ENCODE peak calls at places on chromosomes 16 and 17, in nine cellular contexts. X, H, V, S, W, M, U, C and G are unnamed samples.

GRCh38 chr16:81632392-81633146 is 146.5 kb upstream of the PLCG2 start:
- DNase-seq in X (peak), H (no peak), V (no peak), S (no peak), W (no peak), M (peak), U (peak), C (no peak), G (no peak)

GRCh38 chr16:79265701-79266100 is 334.8 kb downstream of the MAF start:
- DNase-seq in X (no peak), H (no peak), V (no peak), S (no peak), W (no peak), M (no peak), U (no peak), C (no peak), G (no peak)

GRCh38 chr16:7025616-7026190 is 306.9 kb upstream of the RBFOX1 start:
- DNase-seq in X (peak), H (peak), V (peak), S (peak), W (no peak), M (peak), U (no peak), C (peak), G (peak)

GRCh38 chr16:80369559-80369958 is 171.2 kb upstream of the DYNLRB2 start:
- DNase-seq in X (no peak), H (peak), V (no peak), S (peak), W (peak), M (peak), U (peak), C (no peak), G (no peak)

GRCh38 chr17:37546242-37546641 is 56.6 kb downstream of the DUSP14 start:
- DNase-seq in X (no peak), H (no peak), V (no peak), S (no peak), W (no peak), M (no peak), U (peak), C (no peak), G (no peak)

GRCh38 chr17:9568957-9569588 is 6.5 kb downstream of the STX8 start:
- DNase-seq in X (no peak), H (no peak), V (no peak), S (no peak), W (no peak), M (no peak), U (no peak), C (no peak), G (no peak)

GRCh38 chr17:4849011-4849536 is 15.9 kb downstream of the MINK1 start:
- DNase-seq in X (no peak), H (no peak), V (no peak), S (no peak), W (no peak), M (peak), U (no peak), C (no peak), G (no peak)

GRCh38 chr17:57902117-57902799 is 52.4 kb upstream of the MRPS23 start:
- DNase-seq in X (no peak), H (no peak), V (peak), S (no peak), W (no peak), M (no peak), U (no peak), C (no peak), G (no peak)

GRCh38 chr17:33667052-33667509 is 374.0 kb upstream of the ASIC2 start:
- DNase-seq in X (no peak), H (no peak), V (no peak), S (no peak), W (peak), M (peak), U (no peak), C (no peak), G (peak)

GRCh38 chr16:67426950-67427349 is 4.0 kb upstream of the HSD11B2 start:
- DNase-seq in X (no peak), H (no peak), V (no peak), S (no peak), W (no peak), M (no peak), U (peak), C (no peak), G (no peak)

GRCh38 chr16:17334096-17334495 is 136.7 kb downstream of the XYLT1 start:
- DNase-seq in X (no peak), H (no peak), V (no peak), S (no peak), W (no peak), M (no peak), U (peak), C (no peak), G (no peak)

GRCh38 chr16:7362231-7362630 is 29.6 kb downstream of the RBFOX1 start:
- DNase-seq in X (no peak), H (no peak), V (no peak), S (no peak), W (no peak), M (no peak), U (no peak), C (no peak), G (no peak)

GRCh38 chr16:89475144-89475543 is 15.2 kb downstream of the ANKRD11 start:
- DNase-seq in X (no peak), H (no peak), V (no peak), S (no peak), W (no peak), M (no peak), U (no peak), C (no peak), G (no peak)

GRCh38 chr16:11205754-11206459 is 50.1 kb downstream of the SOCS1 start:
- DNase-seq in X (no peak), H (no peak), V (no peak), S (no peak), W (no peak), M (no peak), U (no peak), C (no peak), G (no peak)

GRCh38 chr17:35117984-35118383 is 1.7 kb downstream of the RAD51D start:
- DNase-seq in X (no peak), H (no peak), V (no peak), S (no peak), W (no peak), M (peak), U (peak), C (no peak), G (no peak)

GRCh38 chr17:61836266-61837174 is 26.8 kb downstream of the BRIP1 start:
- DNase-seq in X (no peak), H (no peak), V (no peak), S (no peak), W (no peak), M (no peak), U (no peak), C (no peak), G (no peak)

GRCh38 chr16:61831351-61831933 is 204.8 kb downstream of the CDH8 start:
- DNase-seq in X (no peak), H (no peak), V (no peak), S (no peak), W (no peak), M (no peak), U (no peak), C (no peak), G (no peak)

GRCh38 chr16:27481282-27481934 is 68.3 kb downstream of the GTF3C1 start:
- DNase-seq in X (no peak), H (no peak), V (no peak), S (no peak), W (no peak), M (no peak), U (no peak), C (no peak), G (no peak)

GRCh38 chr16:4936991-4937781 is at the start of gene PPL:
- DNase-seq in X (peak), H (peak), V (peak), S (peak), W (no peak), M (peak), U (no peak), C (peak), G (peak)

GRCh38 chr17:36495076-36495578 is 8.6 kb downstream of the ZNHIT3 start:
- DNase-seq in X (no peak), H (no peak), V (no peak), S (no peak), W (no peak), M (no peak), U (no peak), C (no peak), G (no peak)

GRCh38 chr17:72255481-72255880 is 134.7 kb downstream of the SOX9 start:
- DNase-seq in X (no peak), H (no peak), V (no peak), S (no peak), W (no peak), M (no peak), U (no peak), C (no peak), G (no peak)

GRCh38 chr17:52143536-52143935 is 15.0 kb downstream of the CA10 start:
- DNase-seq in X (no peak), H (no peak), V (no peak), S (no peak), W (no peak), M (no peak), U (no peak), C (no peak), G (no peak)

GRCh38 chr17:2230877-2231276 is 72.7 kb downstream of the SMG6 start:
- DNase-seq in X (no peak), H (no peak), V (no peak), S (no peak), W (no peak), M (no peak), U (peak), C (no peak), G (no peak)

GRCh38 chr16:53091508-53092211 is 36.9 kb downstream of the CHD9 start:
- DNase-seq in X (peak), H (peak), V (peak), S (peak), W (peak), M (no peak), U (peak), C (no peak), G (peak)

GRCh38 chr17:9104370-9105041 is 83.2 kb downstream of the NTN1 start:
- DNase-seq in X (no peak), H (no peak), V (no peak), S (peak), W (no peak), M (no peak), U (no peak), C (no peak), G (no peak)

GRCh38 chr17:19244796-19245195 is 7.6 kb downstream of the EPN2 start:
- DNase-seq in X (no peak), H (no peak), V (no peak), S (no peak), W (no peak), M (no peak), U (no peak), C (no peak), G (no peak)

GRCh38 chr16:54407596-54407995 is 121.0 kb upstream of the IRX3 start:
- DNase-seq in X (no peak), H (no peak), V (no peak), S (no peak), W (peak), M (no peak), U (peak), C (no peak), G (no peak)

GRCh38 chr17:1087381-1088241 is 90.7 kb downstream of the TIMM22 start:
- DNase-seq in X (peak), H (peak), V (peak), S (peak), W (no peak), M (peak), U (no peak), C (peak), G (no peak)

GRCh38 chr16:28923231-28923587 is 1.8 kb downstream of the RABEP2 start:
- DNase-seq in X (no peak), H (no peak), V (no peak), S (no peak), W (no peak), M (no peak), U (no peak), C (no peak), G (no peak)

GRCh38 chr16:28925386-28926228 is 569 bp upstream of the RABEP2 start:
- DNase-seq in X (peak), H (peak), V (peak), S (peak), W (peak), M (peak), U (peak), C (peak), G (peak)

GRCh38 chr16:28923652-28924398 is 1.2 kb downstream of the RABEP2 start:
- DNase-seq in X (no peak), H (no peak), V (no peak), S (peak), W (no peak), M (no peak), U (no peak), C (no peak), G (no peak)

GRCh38 chr16:28924762-28925385 is at the start of gene RABEP2:
- DNase-seq in X (peak), H (peak), V (peak), S (peak), W (peak), M (peak), U (peak), C (peak), G (peak)

GRCh38 chr16:28924399-28924761 is 658 bp downstream of the RABEP2 start:
- DNase-seq in X (no peak), H (no peak), V (no peak), S (no peak), W (no peak), M (no peak), U (no peak), C (no peak), G (no peak)
- TF ChIP-seq CTCF in X (no peak), H (no peak), V (no peak), S (peak), W (no peak), M (no peak), U (no peak), C (no peak), G (no peak)

DNA sequence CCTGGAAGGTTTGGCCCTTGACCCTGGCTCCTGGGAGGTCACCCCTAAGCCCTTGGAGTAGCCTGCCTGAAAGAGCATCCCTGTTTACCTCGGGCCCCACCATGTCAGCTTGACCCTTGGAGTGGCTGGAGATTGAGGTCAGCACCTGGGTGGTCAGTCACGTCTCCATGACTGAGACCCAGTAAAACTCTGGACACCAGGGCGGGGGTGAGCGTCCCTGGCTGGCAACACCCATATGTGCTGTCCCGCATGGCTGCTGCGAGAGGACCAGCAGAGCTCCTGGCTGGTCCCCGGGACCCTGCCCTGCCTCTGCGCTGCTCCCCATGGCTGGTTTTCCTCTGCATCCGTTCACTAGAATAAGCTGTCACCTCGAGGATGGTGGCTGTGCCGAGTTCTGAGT is 91.2 kb downstream of the RBFOX3 start:
- DNase-seq in X (no peak), H (no peak), V (no peak), S (no peak), W (no peak), M (no peak), U (no peak), C (no peak), G (no peak)
- H3K4me3 ChIP-seq in X (no peak), H (no peak), V (no peak), S (no peak), W (no peak), M (no peak), U (no peak), C (no peak), G (no peak)

GRCh38 chr17:13084420-13084819 is 66.6 kb upstream of the ELAC2 start:
- DNase-seq in X (no peak), H (no peak), V (no peak), S (no peak), W (no peak), M (no peak), U (no peak), C (no peak), G (no peak)
- TF ChIP-seq CTCF in X (no peak), H (no peak), V (no peak), S (no peak), W (no peak), M (no peak), U (no peak), C (no peak), G (no peak)

DNA sequence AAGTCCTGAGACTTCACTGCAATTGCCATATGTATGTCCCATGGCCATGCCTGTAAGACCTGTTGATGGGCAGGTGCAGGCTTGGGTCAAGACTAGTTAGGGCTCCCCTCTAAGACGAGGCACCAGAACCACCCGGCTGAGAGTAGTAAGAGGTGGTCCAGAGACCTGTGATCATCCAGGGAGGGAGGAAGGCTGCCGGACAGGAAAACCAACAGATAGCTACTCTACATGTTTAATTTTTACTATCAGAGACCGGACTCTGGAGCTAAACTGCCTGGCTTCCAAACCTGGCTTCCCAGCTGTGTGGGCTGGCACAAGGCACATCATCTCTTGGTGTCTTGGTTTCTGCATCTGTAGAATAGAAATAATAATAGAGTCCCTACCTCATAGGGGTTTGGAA is 73.0 kb downstream of the ERCC4 start:
- DNase-seq in X (no peak), H (no peak), V (no peak), S (no peak), W (no peak), M (no peak), U (no peak), C (no peak), G (peak)
- H3K4me3 ChIP-seq in X (no peak), H (no peak), V (no peak), S (no peak), W (no peak), M (no peak), U (no peak), C (no peak), G (no peak)